ENCODE peak calls at places on chromosomes 3 and 15, in five cellular contexts. H is osteocyte, X is GM04504, A is colonic mucosa, P is BJ. V is an unnamed sample.

GRCh38 chr15:33026614-33027013 is 167.9 kb downstream of the FMN1 start:
- DNase-seq in H (no peak), X (no peak), A (peak; percentile 40), P (no peak), V (no peak)

GRCh38 chr15:97235285-97235985 is 725.1 kb upstream of the ARRDC4 start:
- DNase-seq in H (no peak), X (peak; percentile 19), A (peak; percentile 41), P (no peak), V (no peak)

GRCh38 chr15:75775296-75776074 is 62.8 kb upstream of the CSPG4 start:
- DNase-seq in H (peak; percentile 76), X (no peak), A (no peak), P (no peak), V (no peak)

GRCh38 chr15:80951941-80952340 is 37.7 kb downstream of the MESD start:
- DNase-seq in H (no peak), X (no peak), A (no peak), P (no peak), V (no peak)

GRCh38 chr15:29470311-29470710 is 200.7 kb upstream of the NSMCE3 start:
- DNase-seq in H (peak; percentile 54), X (no peak), A (no peak), P (no peak), V (no peak)

GRCh38 chr3:141646760-141647561 is 91.1 kb upstream of the RNF7 start:
- DNase-seq in H (no peak), X (no peak), A (peak; percentile 54), P (no peak), V (no peak)

GRCh38 chr15:90610220-90610619 is 80.5 kb downstream of the CRTC3 start:
- DNase-seq in H (no peak), X (peak; percentile 66), A (no peak), P (peak; percentile 25), V (peak; percentile 62)

GRCh38 chr15:67156834-67157233 is 91.4 kb downstream of the SMAD3 start:
- DNase-seq in H (no peak), X (no peak), A (no peak), P (no peak), V (no peak)

GRCh38 chr15:99442268-99442897 is 123.4 kb upstream of the MEF2A start:
- DNase-seq in H (peak; percentile 87), X (peak; percentile 71), A (no peak), P (peak; percentile 82), V (peak; percentile 73)

GRCh38 chr3:4897765-4898453 is 81.3 kb upstream of the BHLHE40 start:
- DNase-seq in H (no peak), X (no peak), A (no peak), P (no peak), V (no peak)

GRCh38 chr3:73681610-73682009 is 56.9 kb upstream of the PDZRN3 start:
- DNase-seq in H (no peak), X (no peak), A (no peak), P (peak; percentile 56), V (no peak)

GRCh38 chr15:94259863-94260262 is 28.5 kb downstream of the MCTP2 start:
- DNase-seq in H (no peak), X (no peak), A (no peak), P (no peak), V (no peak)

GRCh38 chr15:29636921-29637320 is 185.3 kb downstream of the TJP1 start:
- DNase-seq in H (no peak), X (no peak), A (no peak), P (no peak), V (no peak)

GRCh38 chr3:155745795-155746550 is 1.1 kb upstream of the PLCH1 start:
- DNase-seq in H (no peak), X (no peak), A (peak; percentile 53), P (no peak), V (no peak)

GRCh38 chr3:47536221-47536891 is 22.8 kb upstream of the ELP6 start:
- DNase-seq in H (no peak), X (no peak), A (no peak), P (no peak), V (no peak)

GRCh38 chr15:78059110-78059839 is 18.2 kb downstream of the TBC1D2B start:
- DNase-seq in H (no peak), X (no peak), A (no peak), P (no peak), V (no peak)

GRCh38 chr3:134360046-134360445 is 14.2 kb downstream of the AMOTL2 start:
- DNase-seq in H (no peak), X (peak; percentile 5), A (no peak), P (no peak), V (no peak)

GRCh38 chr3:138673641-138674040 is 65.1 kb downstream of the FAIM start:
- DNase-seq in H (no peak), X (peak; percentile 56), A (peak; percentile 27), P (no peak), V (peak; percentile 62)

GRCh38 chr15:87461621-87462020 is 794.9 kb downstream of the NTRK3 start:
- DNase-seq in H (no peak), X (peak; percentile 2), A (no peak), P (peak; percentile 18), V (no peak)

GRCh38 chr15:31803388-31803884 is 226.9 kb upstream of the CHRNA7 start:
- DNase-seq in H (no peak), X (no peak), A (no peak), P (no peak), V (no peak)

GRCh38 chr15:52789008-52789600 is 1.0 kb downstream of the ONECUT1 start:
- DNase-seq in H (peak; percentile 83), X (no peak), A (no peak), P (no peak), V (no peak)

GRCh38 chr3:129936757-129937156 is 37.8 kb upstream of the TRH start:
- DNase-seq in H (no peak), X (peak; percentile 31), A (peak; percentile 72), P (no peak), V (peak; percentile 62)

GRCh38 chr15:92665100-92665555 is 9.6 kb upstream of the FAM174B start:
- DNase-seq in H (no peak), X (no peak), A (no peak), P (peak; percentile 57), V (no peak)